ENCODE peak calls at places on chromosomes 7 and 10, in eight cellular contexts. Z is ascending aorta, W is left lung, R is prostate gland, L is aorta, J is H1, P is psoas muscle, V is heart left ventricle. U is an unnamed sample.

GRCh38 chr7:155267436-155267835 is 30.2 kb upstream of the INSIG1 start:
- DNase-seq in Z (no peak), W (no peak), R (no peak), L (no peak), J (no peak), P (no peak), V (no peak), U (no peak)

GRCh38 chr10:84026821-84027257 is 112.5 kb upstream of the GHITM start:
- DNase-seq in Z (no peak), W (no peak), R (no peak), L (no peak), J (no peak), P (no peak), V (no peak), U (peak; percentile 21)

GRCh38 chr7:55237156-55237721 is 127.9 kb upstream of the LANCL2 start:
- DNase-seq in Z (no peak), W (no peak), R (no peak), L (no peak), J (no peak), P (no peak), V (no peak), U (peak; percentile 70)

GRCh38 chr7:131026297-131027003 is 292.4 kb upstream of the KLF14 start:
- DNase-seq in Z (no peak), W (no peak), R (no peak), L (no peak), J (no peak), P (no peak), V (no peak), U (no peak)

GRCh38 chr10:128466831-128467371 is 340.7 kb upstream of the MKI67 start:
- DNase-seq in Z (no peak), W (no peak), R (no peak), L (peak; percentile 67), J (no peak), P (no peak), V (no peak), U (no peak)

GRCh38 chr10:78742730-78743615 is 325.8 kb upstream of the ZMIZ1 start:
- DNase-seq in Z (no peak), W (no peak), R (peak; percentile 9), L (no peak), J (no peak), P (peak; percentile 41), V (peak; percentile 57), U (no peak)

GRCh38 chr7:81887691-81888090 is 117.8 kb upstream of the HGF start:
- DNase-seq in Z (no peak), W (no peak), R (no peak), L (no peak), J (no peak), P (no peak), V (no peak), U (no peak)

GRCh38 chr7:47484923-47485639 is 96.8 kb downstream of the TNS3 start:
- DNase-seq in Z (no peak), W (no peak), R (no peak), L (peak; percentile 65), J (no peak), P (no peak), V (peak; percentile 68), U (no peak)

GRCh38 chr7:98178321-98178720 is 32.9 kb upstream of the BHLHA15 start:
- DNase-seq in Z (no peak), W (peak; percentile 89), R (peak; percentile 97), L (no peak), J (no peak), P (peak; percentile 57), V (peak; percentile 78), U (peak; percentile 94)

GRCh38 chr10:114526497-114527238 is 122.4 kb upstream of the AFAP1L2 start:
- DNase-seq in Z (peak; percentile 87), W (peak; percentile 87), R (peak; percentile 85), L (peak; percentile 90), J (peak; percentile 83), P (peak; percentile 73), V (peak; percentile 79), U (peak; percentile 92)

GRCh38 chr10:102642553-102643345 is 1.5 kb upstream of the TRIM8 start:
- DNase-seq in Z (peak; percentile 80), W (peak; percentile 89), R (peak; percentile 75), L (peak; percentile 85), J (no peak), P (peak; percentile 68), V (peak; percentile 76), U (peak; percentile 64)

GRCh38 chr10:109880886-109881467 is 42.3 kb downstream of the XPNPEP1 start:
- DNase-seq in Z (no peak), W (no peak), R (no peak), L (no peak), J (no peak), P (no peak), V (no peak), U (no peak)

GRCh38 chr10:109875151-109875568 is 48.2 kb downstream of the XPNPEP1 start:
- DNase-seq in Z (peak; percentile 31), W (no peak), R (no peak), L (no peak), J (no peak), P (no peak), V (no peak), U (no peak)

GRCh38 chr10:109881481-109881880 is 41.8 kb downstream of the XPNPEP1 start:
- DNase-seq in Z (no peak), W (no peak), R (no peak), L (no peak), J (no peak), P (no peak), V (no peak), U (no peak)

GRCh38 chr10:109875828-109876821 is 47.2 kb downstream of the XPNPEP1 start:
- DNase-seq in Z (peak; percentile 30), W (no peak), R (no peak), L (no peak), J (no peak), P (no peak), V (no peak), U (peak; percentile 32)

GRCh38 chr10:109877546-109877945 is 45.8 kb downstream of the XPNPEP1 start:
- DNase-seq in Z (no peak), W (no peak), R (no peak), L (no peak), J (no peak), P (no peak), V (no peak), U (no peak)
- H3K36me3 ChIP-seq in Z (peaks cover 85% of the 10 kb centered on the region), W (peaks cover 99% of the 10 kb centered on the region), R (no peaks in the 10 kb centered on the region), L (peaks cover 16% of the 10 kb centered on the region), J (peaks cover 14% of the 10 kb centered on the region), P (peaks cover 98% of the 10 kb centered on the region), V (peaks cover 2% of the 10 kb centered on the region), U (peaks cover 41% of the 10 kb centered on the region)

GRCh38 chr7:1865000-1865808 is 195.1 kb downstream of the ELFN1 start:
- DNase-seq in Z (no peak), W (peak; percentile 64), R (no peak), L (no peak), J (no peak), P (no peak), V (no peak), U (no peak)

GRCh38 chr7:1864126-1864940 is 194.3 kb downstream of the ELFN1 start:
- DNase-seq in Z (no peak), W (peak; percentile 62), R (no peak), L (no peak), J (no peak), P (no peak), V (no peak), U (no peak)

GRCh38 chr7:1863091-1863900 is 193.2 kb downstream of the ELFN1 start:
- DNase-seq in Z (no peak), W (peak; percentile 71), R (no peak), L (no peak), J (no peak), P (no peak), V (no peak), U (no peak)

GRCh38 chr7:1861799-1862458 is 191.9 kb downstream of the ELFN1 start:
- DNase-seq in Z (no peak), W (peak; percentile 67), R (no peak), L (no peak), J (no peak), P (no peak), V (no peak), U (no peak)

GRCh38 chr7:1862560-1862959 is 192.5 kb downstream of the ELFN1 start:
- DNase-seq in Z (no peak), W (peak; percentile 39), R (no peak), L (no peak), J (no peak), P (no peak), V (no peak), U (no peak)
- H3K36me3 ChIP-seq in Z (no peaks in the 10 kb centered on the region), W (no peaks in the 10 kb centered on the region), R (no peaks in the 10 kb centered on the region), L (no peaks in the 10 kb centered on the region), J (no peaks in the 10 kb centered on the region), P (no peaks in the 10 kb centered on the region), V (no peaks in the 10 kb centered on the region), U (no peaks in the 10 kb centered on the region)

DNA sequence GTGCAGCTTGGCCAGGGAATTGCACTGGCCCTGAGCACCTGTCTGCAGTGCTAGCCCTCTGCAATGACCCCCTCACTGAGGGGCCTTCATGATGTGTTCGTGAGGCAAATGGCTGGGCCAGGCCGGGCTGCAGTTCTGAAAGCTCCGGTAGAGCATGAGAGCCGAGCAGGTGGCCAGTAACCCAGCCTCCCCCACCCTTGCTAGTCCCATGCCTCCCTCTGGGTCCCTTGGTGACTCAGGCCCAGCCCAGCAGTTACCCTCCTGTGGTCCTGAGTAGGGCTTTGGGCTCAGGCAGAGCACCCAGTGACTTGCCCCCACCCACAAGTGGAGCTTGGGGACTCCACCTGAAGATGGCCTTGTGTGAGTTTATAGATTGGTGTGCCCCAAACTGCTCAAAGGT is 16.1 kb upstream of the CSGALNACT2 start:
- DNase-seq in Z (peak; percentile 53), W (peak; percentile 64), R (no peak), L (no peak), J (no peak), P (no peak), V (peak; percentile 9), U (no peak)
- H3K36me3 ChIP-seq in Z (no peaks in the 10 kb centered on the region), W (no peaks in the 10 kb centered on the region), R (no peaks in the 10 kb centered on the region), L (no peaks in the 10 kb centered on the region), J (no peaks in the 10 kb centered on the region), P (no peaks in the 10 kb centered on the region), V (no peaks in the 10 kb centered on the region), U (no peaks in the 10 kb centered on the region)

GRCh38 chr7:37234928-37235327 is 213.7 kb downstream of the ELMO1 start:
- DNase-seq in Z (no peak), W (no peak), R (no peak), L (no peak), J (no peak), P (no peak), V (no peak), U (peak; percentile 31)

GRCh38 chr7:37230221-37230620 is 218.4 kb downstream of the ELMO1 start:
- DNase-seq in Z (peak; percentile 69), W (no peak), R (no peak), L (no peak), J (no peak), P (peak; percentile 73), V (peak; percentile 65), U (peak; percentile 95)

GRCh38 chr7:37231613-37232012 is 217.1 kb downstream of the ELMO1 start:
- DNase-seq in Z (no peak), W (no peak), R (no peak), L (no peak), J (no peak), P (no peak), V (no peak), U (no peak)

GRCh38 chr7:37234334-37234733 is 214.3 kb downstream of the ELMO1 start:
- DNase-seq in Z (no peak), W (no peak), R (no peak), L (no peak), J (no peak), P (no peak), V (no peak), U (no peak)

DNA sequence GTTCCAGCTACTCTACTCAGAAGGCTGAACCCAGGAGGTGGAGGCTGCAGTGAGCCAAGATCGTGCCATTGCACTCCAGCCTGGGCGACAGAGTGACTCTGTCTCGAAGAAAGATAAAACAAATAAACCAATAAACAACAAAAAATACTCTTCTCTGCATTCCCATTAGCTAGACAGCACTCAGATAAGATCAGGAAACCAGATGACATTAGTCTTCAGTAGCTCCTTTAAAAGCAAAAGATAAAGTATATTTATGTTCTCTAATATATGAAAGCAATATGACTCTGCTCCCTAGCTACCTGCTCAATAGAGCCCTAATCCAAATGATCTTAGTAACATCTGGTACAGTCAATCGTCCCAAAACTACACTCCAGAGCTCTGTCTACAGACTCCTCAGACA is 212.9 kb downstream of the ELMO1 start:
- DNase-seq in Z (no peak), W (no peak), R (no peak), L (no peak), J (no peak), P (no peak), V (no peak), U (no peak)
- H3K36me3 ChIP-seq in Z (no peaks in the 10 kb centered on the region), W (peaks cover 6% of the 10 kb centered on the region), R (no peaks in the 10 kb centered on the region), L (no peaks in the 10 kb centered on the region), J (no peaks in the 10 kb centered on the region), P (no peaks in the 10 kb centered on the region), V (no peaks in the 10 kb centered on the region), U (no peaks in the 10 kb centered on the region)

U was measured in thyroid gland.